ENCODE peak calls at places on chromosome 13, in six cellular contexts. One of them, this sample, is unnamed.
A peak's percentile ranks its signal among the peaks of the same experiment; 100 is the strongest.

GRCh38 chr13:76472916-76473315 is 413.3 kb downstream of the KCTD12 start:
- DNase-seq in GM23338: no peak
- DNase-seq in endodermal cell: no peak
- DNase-seq in astrocyte of the cerebellum: no peak
- DNase-seq in HFF-Myc: no peak
- DNase-seq in stomach: no peak
- DNase-seq in this sample: no peak

GRCh38 chr13:108176685-108177274 is 38.6 kb downstream of the LIG4 start:
- DNase-seq in GM23338: peak; percentile 77
- DNase-seq in endodermal cell: peak; percentile 85
- DNase-seq in astrocyte of the cerebellum: no peak
- DNase-seq in HFF-Myc: no peak
- DNase-seq in stomach: peak; percentile 31
- DNase-seq in this sample: no peak

GRCh38 chr13:25180450-25180794 is 8.3 kb upstream of the AMER2 start:
- DNase-seq in GM23338: no peak
- DNase-seq in endodermal cell: no peak
- DNase-seq in astrocyte of the cerebellum: no peak
- DNase-seq in HFF-Myc: no peak
- DNase-seq in stomach: no peak
- DNase-seq in this sample: no peak

GRCh38 chr13:94325660-94326059 is 153.8 kb downstream of the DCT start:
- DNase-seq in GM23338: peak; percentile 21
- DNase-seq in endodermal cell: no peak
- DNase-seq in astrocyte of the cerebellum: no peak
- DNase-seq in HFF-Myc: no peak
- DNase-seq in stomach: no peak
- DNase-seq in this sample: no peak

GRCh38 chr13:46831588-46832194 is 34.7 kb upstream of the ESD start:
- DNase-seq in GM23338: peak; percentile 71
- DNase-seq in endodermal cell: peak; percentile 78
- DNase-seq in astrocyte of the cerebellum: peak; percentile 46
- DNase-seq in HFF-Myc: peak; percentile 35
- DNase-seq in stomach: no peak
- DNase-seq in this sample: no peak

GRCh38 chr13:78638216-78638615 is 20.7 kb downstream of the OBI1 start:
- DNase-seq in GM23338: no peak
- DNase-seq in endodermal cell: no peak
- DNase-seq in astrocyte of the cerebellum: no peak
- DNase-seq in HFF-Myc: no peak
- DNase-seq in stomach: no peak
- DNase-seq in this sample: no peak

GRCh38 chr13:24270639-24271131 is 38.7 kb upstream of the C1QTNF9 start:
- DNase-seq in GM23338: peak; percentile 24
- DNase-seq in endodermal cell: peak; percentile 52
- DNase-seq in astrocyte of the cerebellum: no peak
- DNase-seq in HFF-Myc: no peak
- DNase-seq in stomach: peak; percentile 61
- DNase-seq in this sample: no peak

GRCh38 chr13:111256458-111256857 is 64.0 kb upstream of the TEX29 start:
- DNase-seq in GM23338: no peak
- DNase-seq in endodermal cell: no peak
- DNase-seq in astrocyte of the cerebellum: no peak
- DNase-seq in HFF-Myc: no peak
- DNase-seq in stomach: no peak
- DNase-seq in this sample: no peak

GRCh38 chr13:39616087-39616694 is 13.2 kb upstream of the LHFPL6 start:
- DNase-seq in GM23338: peak; percentile 90
- DNase-seq in endodermal cell: peak; percentile 79
- DNase-seq in astrocyte of the cerebellum: peak; percentile 72
- DNase-seq in HFF-Myc: peak; percentile 58
- DNase-seq in stomach: no peak
- DNase-seq in this sample: no peak

GRCh38 chr13:31160857-31161582 is 684 bp downstream of the HSPH1 start:
- DNase-seq in GM23338: peak; percentile 54
- DNase-seq in endodermal cell: peak; percentile 73
- DNase-seq in astrocyte of the cerebellum: peak; percentile 32
- DNase-seq in HFF-Myc: no peak
- DNase-seq in stomach: peak; percentile 60
- DNase-seq in this sample: no peak

GRCh38 chr13:41428155-41428554 is 29.2 kb upstream of the RGCC start:
- DNase-seq in GM23338: peak; percentile 44
- DNase-seq in endodermal cell: peak; percentile 63
- DNase-seq in astrocyte of the cerebellum: no peak
- DNase-seq in HFF-Myc: no peak
- DNase-seq in stomach: no peak
- DNase-seq in this sample: no peak

GRCh38 chr13:44364601-44365000 is 9.0 kb upstream of the SERP2 start:
- DNase-seq in GM23338: no peak
- DNase-seq in endodermal cell: peak; percentile 85
- DNase-seq in astrocyte of the cerebellum: no peak
- DNase-seq in HFF-Myc: peak; percentile 49
- DNase-seq in stomach: no peak
- DNase-seq in this sample: peak; percentile 52

GRCh38 chr13:48144413-48145035 is 49.6 kb upstream of the MED4 start:
- DNase-seq in GM23338: no peak
- DNase-seq in endodermal cell: no peak
- DNase-seq in astrocyte of the cerebellum: no peak
- DNase-seq in HFF-Myc: no peak
- DNase-seq in stomach: no peak
- DNase-seq in this sample: no peak

GRCh38 chr13:43664700-43665191 is 122.0 kb downstream of the ENOX1 start:
- DNase-seq in GM23338: peak; percentile 21
- DNase-seq in endodermal cell: peak; percentile 57
- DNase-seq in astrocyte of the cerebellum: peak; percentile 22
- DNase-seq in HFF-Myc: peak; percentile 12
- DNase-seq in stomach: peak; percentile 35
- DNase-seq in this sample: no peak

GRCh38 chr13:87123987-87124784 is 547.0 kb upstream of the SLITRK5 start:
- DNase-seq in GM23338: peak; percentile 48
- DNase-seq in endodermal cell: peak; percentile 79
- DNase-seq in astrocyte of the cerebellum: peak; percentile 100
- DNase-seq in HFF-Myc: peak; percentile 64
- DNase-seq in stomach: no peak
- DNase-seq in this sample: peak; percentile 99

GRCh38 chr13:94712812-94713555 is 639 bp upstream of the SOX21 start:
- DNase-seq in GM23338: peak; percentile 60
- DNase-seq in endodermal cell: peak; percentile 81
- DNase-seq in astrocyte of the cerebellum: peak; percentile 26
- DNase-seq in HFF-Myc: no peak
- DNase-seq in stomach: peak; percentile 78
- DNase-seq in this sample: no peak

GRCh38 chr13:44197791-44198770 is 175.5 kb upstream of the SERP2 start:
- DNase-seq in GM23338: no peak
- DNase-seq in endodermal cell: no peak
- DNase-seq in astrocyte of the cerebellum: no peak
- DNase-seq in HFF-Myc: no peak
- DNase-seq in stomach: no peak
- DNase-seq in this sample: no peak

GRCh38 chr13:99361197-99361596 is 54.0 kb upstream of the GPR183 start:
- DNase-seq in GM23338: no peak
- DNase-seq in endodermal cell: no peak
- DNase-seq in astrocyte of the cerebellum: no peak
- DNase-seq in HFF-Myc: no peak
- DNase-seq in stomach: no peak
- DNase-seq in this sample: no peak

GRCh38 chr13:20528451-20528850 is 2.8 kb upstream of the CRYL1 start:
- DNase-seq in GM23338: no peak
- DNase-seq in endodermal cell: no peak
- DNase-seq in astrocyte of the cerebellum: no peak
- DNase-seq in HFF-Myc: no peak
- DNase-seq in stomach: no peak
- DNase-seq in this sample: no peak

GRCh38 chr13:94201022-94201421 is 278.5 kb downstream of the DCT start:
- DNase-seq in GM23338: no peak
- DNase-seq in endodermal cell: no peak
- DNase-seq in astrocyte of the cerebellum: no peak
- DNase-seq in HFF-Myc: no peak
- DNase-seq in stomach: no peak
- DNase-seq in this sample: no peak

GRCh38 chr13:105272660-105273631 is 1262.5 kb downstream of the EFNB2 start:
- DNase-seq in GM23338: no peak
- DNase-seq in endodermal cell: no peak
- DNase-seq in astrocyte of the cerebellum: no peak
- DNase-seq in HFF-Myc: no peak
- DNase-seq in stomach: no peak
- DNase-seq in this sample: no peak

GRCh38 chr13:105276571-105276970 is 1258.9 kb downstream of the EFNB2 start:
- DNase-seq in GM23338: no peak
- DNase-seq in endodermal cell: no peak
- DNase-seq in astrocyte of the cerebellum: no peak
- DNase-seq in HFF-Myc: no peak
- DNase-seq in stomach: no peak
- DNase-seq in this sample: no peak

GRCh38 chr13:105278797-105279425 is 1256.6 kb downstream of the EFNB2 start:
- DNase-seq in GM23338: peak; percentile 60
- DNase-seq in endodermal cell: peak; percentile 77
- DNase-seq in astrocyte of the cerebellum: no peak
- DNase-seq in HFF-Myc: no peak
- DNase-seq in stomach: no peak
- DNase-seq in this sample: no peak

GRCh38 chr13:105273665-105274222 is 1261.7 kb downstream of the EFNB2 start:
- DNase-seq in GM23338: no peak
- DNase-seq in endodermal cell: no peak
- DNase-seq in astrocyte of the cerebellum: no peak
- DNase-seq in HFF-Myc: no peak
- DNase-seq in stomach: no peak
- DNase-seq in this sample: no peak
- H3K4me3 ChIP-seq in GM23338: no peak overlapping the region
- H3K4me3 ChIP-seq in endodermal cell: no peak overlapping the region
- H3K4me3 ChIP-seq in astrocyte of the cerebellum: no peak overlapping the region
- H3K4me3 ChIP-seq in HFF-Myc: no peak overlapping the region
- H3K4me3 ChIP-seq in stomach: no peak overlapping the region
- H3K4me3 ChIP-seq in this sample: no peak overlapping the region

DNA sequence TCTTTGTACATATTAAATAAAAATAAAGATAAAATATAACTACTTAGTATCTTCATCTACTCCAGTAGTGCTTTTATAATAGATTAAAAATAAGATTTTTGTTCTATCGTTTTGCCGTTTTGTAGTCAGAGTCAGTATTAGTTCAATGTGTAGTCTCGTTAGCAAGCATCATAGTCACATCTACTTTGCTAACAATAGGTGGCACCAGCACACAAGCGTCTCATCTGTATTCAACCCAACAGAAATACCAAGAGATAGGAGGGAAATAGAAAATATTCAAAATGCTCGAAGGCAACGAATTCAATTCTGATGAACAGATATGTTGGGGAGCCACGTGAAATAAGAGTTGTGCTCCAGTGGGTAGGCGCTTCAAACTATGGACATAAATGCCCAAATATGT is 21.4 kb upstream of the MICU2 start:
- DNase-seq in GM23338: peak; percentile 53
- DNase-seq in endodermal cell: no peak
- DNase-seq in astrocyte of the cerebellum: no peak
- DNase-seq in HFF-Myc: no peak
- DNase-seq in stomach: no peak
- DNase-seq in this sample: no peak
- TF ChIP-seq CTCF in GM23338: peak; percentile 49
- TF ChIP-seq CTCF in endodermal cell: peak; percentile 63
- TF ChIP-seq CTCF in astrocyte of the cerebellum: peak; percentile 45
- TF ChIP-seq CTCF in HFF-Myc: peak; percentile 36
- TF ChIP-seq CTCF in stomach: no peak
- TF ChIP-seq CTCF in this sample: peak; percentile 86

GRCh38 chr13:27792393-27793218 is at the start of gene GSX1:
- DNase-seq in GM23338: peak; percentile 95
- DNase-seq in endodermal cell: peak; percentile 94
- DNase-seq in astrocyte of the cerebellum: peak; percentile 40
- DNase-seq in HFF-Myc: peak; percentile 25
- DNase-seq in stomach: peak; percentile 72
- DNase-seq in this sample: no peak

GRCh38 chr13:27790523-27790922 is 1.8 kb upstream of the GSX1 start:
- DNase-seq in GM23338: peak; percentile 52
- DNase-seq in endodermal cell: no peak
- DNase-seq in astrocyte of the cerebellum: no peak
- DNase-seq in HFF-Myc: no peak
- DNase-seq in stomach: no peak
- DNase-seq in this sample: no peak

GRCh38 chr13:27791901-27792392 is 336 bp upstream of the GSX1 start:
- DNase-seq in GM23338: no peak
- DNase-seq in endodermal cell: no peak
- DNase-seq in astrocyte of the cerebellum: no peak
- DNase-seq in HFF-Myc: no peak
- DNase-seq in stomach: no peak
- DNase-seq in this sample: no peak

GRCh38 chr13:27789495-27790303 is 2.6 kb upstream of the GSX1 start:
- DNase-seq in GM23338: peak; percentile 65
- DNase-seq in endodermal cell: peak; percentile 66
- DNase-seq in astrocyte of the cerebellum: no peak
- DNase-seq in HFF-Myc: no peak
- DNase-seq in stomach: no peak
- DNase-seq in this sample: no peak

DNA sequence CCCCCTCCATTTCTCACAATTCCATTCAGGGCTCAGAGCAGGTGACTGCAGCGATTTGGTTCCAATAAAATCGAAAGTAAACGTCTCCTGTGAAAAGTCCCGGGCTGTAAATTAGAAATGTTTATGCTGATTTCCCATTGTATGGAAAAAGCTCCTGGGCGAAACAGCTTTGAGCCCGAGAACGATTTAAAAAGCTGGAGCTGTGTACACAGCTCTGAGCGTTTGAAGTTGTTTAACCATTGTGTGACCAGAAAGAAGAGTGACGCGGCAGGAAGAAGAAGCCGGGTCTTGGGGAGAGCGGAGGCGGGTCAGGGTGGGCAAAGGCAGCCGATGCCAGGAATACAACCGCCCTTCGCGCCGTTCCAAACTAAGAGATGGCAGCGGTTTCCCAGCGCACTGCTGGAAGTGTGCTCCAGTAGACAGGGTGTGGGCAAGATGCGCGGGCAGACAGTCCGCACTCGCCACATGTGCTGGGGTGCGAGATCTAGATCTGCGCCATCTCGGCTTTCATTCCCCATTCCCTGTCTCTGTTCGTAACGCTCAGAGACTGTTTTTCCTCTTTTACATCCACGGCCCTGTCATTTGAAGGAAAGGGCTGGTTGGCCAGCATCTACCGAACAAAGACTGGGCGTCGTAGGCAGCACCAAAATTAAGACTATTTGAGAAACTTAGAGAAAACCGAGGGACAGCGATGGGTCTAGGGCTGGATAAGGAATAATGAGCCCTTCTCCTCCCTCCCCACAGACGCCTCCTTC is 960 bp upstream of the GSX1 start:
- DNase-seq in GM23338: peak; percentile 31
- DNase-seq in endodermal cell: no peak
- DNase-seq in astrocyte of the cerebellum: no peak
- DNase-seq in HFF-Myc: no peak
- DNase-seq in stomach: no peak
- DNase-seq in this sample: no peak
- H3K4me3 ChIP-seq in GM23338: peak overlapping the region; percentile 47
- H3K4me3 ChIP-seq in endodermal cell: no peak overlapping the region
- H3K4me3 ChIP-seq in astrocyte of the cerebellum: peak overlapping the region; percentile 10
- H3K4me3 ChIP-seq in HFF-Myc: peak overlapping the region; percentile 7
- H3K4me3 ChIP-seq in stomach: peak overlapping the region; percentile 46
- H3K4me3 ChIP-seq in this sample: peak overlapping the region; percentile 11

GRCh38 chr13:97257800-97258799 is 36.0 kb downstream of the MBNL2 start:
- DNase-seq in GM23338: peak; percentile 79
- DNase-seq in endodermal cell: peak; percentile 85
- DNase-seq in astrocyte of the cerebellum: peak; percentile 71
- DNase-seq in HFF-Myc: peak; percentile 54
- DNase-seq in stomach: no peak
- DNase-seq in this sample: peak; percentile 61
- TF ChIP-seq CTCF in GM23338: peak; percentile 44
- TF ChIP-seq CTCF in endodermal cell: peak; percentile 35
- TF ChIP-seq CTCF in astrocyte of the cerebellum: peak; percentile 30
- TF ChIP-seq CTCF in HFF-Myc: peak; percentile 38
- TF ChIP-seq CTCF in stomach: no peak
- TF ChIP-seq CTCF in this sample: peak; percentile 31

GRCh38 chr13:88704600-88705275 is 1033.6 kb downstream of the SLITRK5 start:
- DNase-seq in GM23338: no peak
- DNase-seq in endodermal cell: no peak
- DNase-seq in astrocyte of the cerebellum: no peak
- DNase-seq in HFF-Myc: no peak
- DNase-seq in stomach: no peak
- DNase-seq in this sample: no peak
- H3K4me3 ChIP-seq in GM23338: no peak overlapping the region
- H3K4me3 ChIP-seq in endodermal cell: no peak overlapping the region
- H3K4me3 ChIP-seq in astrocyte of the cerebellum: no peak overlapping the region
- H3K4me3 ChIP-seq in HFF-Myc: no peak overlapping the region
- H3K4me3 ChIP-seq in stomach: peak overlapping the region; percentile 10
- H3K4me3 ChIP-seq in this sample: no peak overlapping the region